ENCODE peak calls at places on chromosome 11, in five cellular contexts. Q is AG04450; L is stimulated activated CD4-positive, alpha-beta T cell treated with anti-CD3 and anti-CD28 coated beads, Interleukin-1b, Interleukin-23, amount 100 ng/mL, for 24 hours; Z is activated CD8-positive, alpha-beta memory T cell treated with anti-CD3 and anti-CD28 coated beads for 4 hours; T is NCI-H460. X is an unnamed sample.

GRCh38 chr11:1774886-1775285 is 11.2 kb upstream of the CTSD start:
- DNase-seq in Q (no peak), L (no peak), Z (no peak), T (no peak), X (no peak)

GRCh38 chr11:102268083-102268984 is 49.0 kb upstream of the BIRC3 start:
- DNase-seq in Q (no peak), L (peak), Z (peak), T (peak), X (no peak)

GRCh38 chr11:69509846-69510390 is 28.5 kb downstream of the LINC01488 start:
- DNase-seq in Q (no peak), L (no peak), Z (no peak), T (no peak), X (no peak)

GRCh38 chr11:74783241-74783871 is 34.7 kb downstream of the RNF169 start:
- DNase-seq in Q (no peak), L (no peak), Z (no peak), T (no peak), X (peak)

GRCh38 chr11:127843483-127844396 is 743.6 kb downstream of the ETS1 start:
- DNase-seq in Q (peak), L (peak), Z (peak), T (peak), X (no peak)

GRCh38 chr11:15710593-15711260 is 596.0 kb downstream of the INSC start:
- DNase-seq in Q (no peak), L (no peak), Z (no peak), T (no peak), X (no peak)

GRCh38 chr11:46001427-46002049 is 79.1 kb downstream of the LARGE2 start:
- DNase-seq in Q (peak), L (no peak), Z (no peak), T (no peak), X (peak)

GRCh38 chr11:118198370-118198769 is 21.9 kb upstream of the SCN2B start:
- DNase-seq in Q (peak), L (peak), Z (peak), T (peak), X (peak)

GRCh38 chr11:103608566-103608965 is 427.9 kb upstream of the DDI1 start:
- DNase-seq in Q (no peak), L (no peak), Z (no peak), T (no peak), X (peak)

GRCh38 chr11:73192272-73192671 is 25.8 kb upstream of the P2RY2 start:
- DNase-seq in Q (no peak), L (no peak), Z (no peak), T (no peak), X (no peak)

GRCh38 chr11:60934091-60934789 is 10.0 kb downstream of the TMEM132A start:
- DNase-seq in Q (no peak), L (no peak), Z (no peak), T (no peak), X (no peak)

GRCh38 chr11:77510095-77510494 is 36.2 kb upstream of the PAK1 start:
- DNase-seq in Q (no peak), L (no peak), Z (no peak), T (no peak), X (no peak)

X was measured in SW 1271.